ENCODE peak calls at places on chromosome 18, in four cellular contexts. One of them, this sample, is unnamed.

GRCh38 chr18:24014986-24015896 is 687 bp downstream of the TTC39C start:
- DNase-seq in Peyer's patch: peak
- DNase-seq in astrocyte of the spinal cord: peak
- DNase-seq in body of pancreas: peak
- DNase-seq in this sample: peak

GRCh38 chr18:79379251-79379905 is 16.4 kb upstream of the NFATC1 start:
- DNase-seq in Peyer's patch: no peak
- DNase-seq in astrocyte of the spinal cord: no peak
- DNase-seq in body of pancreas: no peak
- DNase-seq in this sample: no peak

GRCh38 chr18:59715966-59716369 is 18.7 kb upstream of the CCBE1 start:
- DNase-seq in Peyer's patch: no peak
- DNase-seq in astrocyte of the spinal cord: peak
- DNase-seq in body of pancreas: no peak
- DNase-seq in this sample: no peak

GRCh38 chr18:54233228-54233625 is 8.8 kb upstream of the MBD2 start:
- DNase-seq in Peyer's patch: no peak
- DNase-seq in astrocyte of the spinal cord: no peak
- DNase-seq in body of pancreas: no peak
- DNase-seq in this sample: no peak

GRCh38 chr18:70366174-70366573 is 77.3 kb downstream of the SOCS6 start:
- DNase-seq in Peyer's patch: no peak
- DNase-seq in astrocyte of the spinal cord: no peak
- DNase-seq in body of pancreas: no peak
- DNase-seq in this sample: no peak

GRCh38 chr18:56606623-56607022 is 31.8 kb downstream of the TXNL1 start:
- DNase-seq in Peyer's patch: no peak
- DNase-seq in astrocyte of the spinal cord: no peak
- DNase-seq in body of pancreas: no peak
- DNase-seq in this sample: no peak

GRCh38 chr18:55185391-55185790 is 226.1 kb upstream of the CCDC68 start:
- DNase-seq in Peyer's patch: no peak
- DNase-seq in astrocyte of the spinal cord: peak
- DNase-seq in body of pancreas: no peak
- DNase-seq in this sample: no peak

GRCh38 chr18:3255611-3256165 is 6.2 kb upstream of the MYL12B start:
- DNase-seq in Peyer's patch: no peak
- DNase-seq in astrocyte of the spinal cord: no peak
- DNase-seq in body of pancreas: no peak
- DNase-seq in this sample: no peak

GRCh38 chr18:59008302-59008974 is 131.2 kb upstream of the SEC11C start:
- DNase-seq in Peyer's patch: no peak
- DNase-seq in astrocyte of the spinal cord: peak
- DNase-seq in body of pancreas: no peak
- DNase-seq in this sample: no peak

GRCh38 chr18:61308795-61309393 is 24.3 kb upstream of the CDH20 start:
- DNase-seq in Peyer's patch: no peak
- DNase-seq in astrocyte of the spinal cord: peak
- DNase-seq in body of pancreas: no peak
- DNase-seq in this sample: no peak

GRCh38 chr18:25075793-25076192 is 276.2 kb downstream of the ZNF521 start:
- DNase-seq in Peyer's patch: no peak
- DNase-seq in astrocyte of the spinal cord: no peak
- DNase-seq in body of pancreas: no peak
- DNase-seq in this sample: no peak

DNA sequence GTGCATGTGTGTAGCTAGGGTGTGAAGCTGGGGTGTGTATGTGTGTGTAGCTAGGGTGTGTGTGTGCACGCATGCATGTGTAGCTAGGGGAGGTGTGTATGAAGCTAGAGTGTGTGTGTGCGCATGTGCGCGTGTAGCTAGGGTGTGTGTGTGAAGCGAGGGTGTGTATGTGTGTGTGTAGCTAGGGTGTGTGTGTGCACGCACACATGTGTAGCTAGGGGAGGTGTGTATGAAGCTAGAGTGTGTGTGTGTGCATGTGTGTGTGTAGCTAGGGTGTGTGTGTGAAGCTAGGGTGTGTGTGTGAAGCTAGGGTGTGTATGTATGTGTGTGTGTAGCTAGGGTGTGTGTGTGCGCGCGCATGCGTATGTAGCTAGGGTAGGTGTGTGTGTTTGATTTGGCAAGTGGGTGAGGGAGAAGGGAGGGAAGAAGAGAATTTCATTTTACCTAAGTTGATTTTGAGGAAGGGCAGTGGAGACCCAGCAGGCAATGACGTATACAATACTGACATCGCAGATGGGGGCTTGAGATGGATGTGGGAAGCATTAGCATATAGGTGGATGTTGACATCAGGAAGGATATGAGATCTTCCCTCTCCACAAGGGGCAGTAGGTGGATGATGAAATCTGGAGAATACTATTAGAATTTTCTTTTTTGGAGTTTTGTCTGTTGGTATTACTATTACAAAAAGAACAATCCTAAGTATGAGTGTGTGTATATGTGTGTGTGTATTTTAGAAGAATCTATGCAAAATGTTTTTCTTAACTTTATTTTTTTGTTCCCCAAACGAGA is 70.7 kb downstream of the PRELID3A start:
- DNase-seq in Peyer's patch: no peak
- DNase-seq in astrocyte of the spinal cord: no peak
- DNase-seq in body of pancreas: no peak
- DNase-seq in this sample: no peak
- TF ChIP-seq CTCF in Peyer's patch: no peak
- TF ChIP-seq CTCF in astrocyte of the spinal cord: no peak
- TF ChIP-seq CTCF in body of pancreas: no peak
- TF ChIP-seq CTCF in this sample: no peak

GRCh38 chr18:8607776-8608682 is 1.2 kb upstream of the RAB12 start:
- DNase-seq in Peyer's patch: no peak
- DNase-seq in astrocyte of the spinal cord: no peak
- DNase-seq in body of pancreas: no peak
- DNase-seq in this sample: no peak
- TF ChIP-seq CTCF in Peyer's patch: no peak
- TF ChIP-seq CTCF in astrocyte of the spinal cord: no peak
- TF ChIP-seq CTCF in body of pancreas: no peak
- TF ChIP-seq CTCF in this sample: no peak

DNA sequence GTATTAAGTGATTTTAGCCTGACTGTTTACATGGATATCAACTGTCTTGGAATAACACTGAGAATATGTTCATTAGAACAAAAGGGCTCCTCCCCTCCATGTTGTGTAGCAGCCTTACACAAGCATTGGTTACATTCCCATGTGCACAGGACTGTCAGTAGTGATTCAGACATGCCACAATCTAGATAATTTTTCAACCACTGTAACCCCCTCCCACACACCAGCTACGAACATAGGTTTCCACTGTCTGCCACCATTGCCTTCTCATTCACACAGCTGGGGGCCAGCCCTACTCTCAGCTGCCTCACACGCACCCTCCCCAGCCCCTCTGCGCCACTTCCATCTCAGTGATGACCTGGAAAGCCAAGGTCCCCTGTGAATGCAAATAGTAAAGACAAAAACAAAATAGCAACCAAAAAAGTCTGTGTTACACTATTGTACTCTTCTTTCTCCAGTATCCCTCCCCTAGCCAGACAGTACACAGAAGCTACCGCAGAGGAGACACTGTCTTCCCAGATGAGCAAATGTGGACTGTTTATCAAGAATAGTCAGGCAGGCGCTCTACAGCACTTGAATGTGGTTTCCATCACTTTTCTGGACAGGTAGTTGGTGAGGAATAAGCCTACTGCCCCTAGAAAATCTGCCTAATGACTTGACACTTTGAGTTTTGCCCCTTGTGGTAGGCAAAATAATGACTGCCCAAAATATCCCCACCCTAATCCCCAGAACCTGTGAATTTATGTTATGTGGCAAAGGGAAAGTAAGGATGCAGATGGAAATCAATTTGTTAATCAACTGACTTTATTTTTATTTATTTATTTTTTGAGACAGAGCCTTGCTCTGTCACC is 27.9 kb upstream of the TYMS start:
- DNase-seq in Peyer's patch: no peak
- DNase-seq in astrocyte of the spinal cord: no peak
- DNase-seq in body of pancreas: no peak
- DNase-seq in this sample: no peak
- TF ChIP-seq CTCF in Peyer's patch: no peak
- TF ChIP-seq CTCF in astrocyte of the spinal cord: peak
- TF ChIP-seq CTCF in body of pancreas: no peak
- TF ChIP-seq CTCF in this sample: no peak

GRCh38 chr18:34999734-35000397 is 41.3 kb upstream of the MAPRE2 start:
- DNase-seq in Peyer's patch: no peak
- DNase-seq in astrocyte of the spinal cord: no peak
- DNase-seq in body of pancreas: no peak
- DNase-seq in this sample: no peak
- TF ChIP-seq CTCF in Peyer's patch: no peak
- TF ChIP-seq CTCF in astrocyte of the spinal cord: no peak
- TF ChIP-seq CTCF in body of pancreas: no peak
- TF ChIP-seq CTCF in this sample: no peak

GRCh38 chr18:37210781-37211180 is 354.8 kb downstream of the CELF4 start:
- DNase-seq in Peyer's patch: no peak
- DNase-seq in astrocyte of the spinal cord: no peak
- DNase-seq in body of pancreas: no peak
- DNase-seq in this sample: no peak

DNA sequence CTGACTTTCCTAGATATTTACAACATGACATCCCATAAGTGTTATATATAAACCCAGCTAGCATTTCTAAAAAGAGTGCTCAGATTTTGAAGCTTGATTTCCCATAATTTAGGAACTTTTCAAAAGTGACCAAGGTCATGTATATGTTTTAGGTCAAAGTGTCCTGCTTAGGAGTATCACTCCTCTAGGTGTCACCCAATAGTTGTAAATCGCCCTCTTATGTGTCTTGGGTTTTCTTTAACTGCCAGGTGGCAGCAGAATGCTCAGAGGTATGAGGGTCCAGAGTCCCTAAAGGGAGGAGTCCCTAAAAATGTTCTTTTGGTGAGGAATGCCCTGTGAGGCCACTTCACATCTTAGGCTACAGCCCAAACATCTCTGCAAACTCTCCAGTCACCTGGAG is 358.3 kb downstream of the CELF4 start:
- DNase-seq in Peyer's patch: no peak
- DNase-seq in astrocyte of the spinal cord: no peak
- DNase-seq in body of pancreas: no peak
- DNase-seq in this sample: no peak
- TF ChIP-seq CTCF in Peyer's patch: no peak
- TF ChIP-seq CTCF in astrocyte of the spinal cord: no peak
- TF ChIP-seq CTCF in body of pancreas: no peak
- TF ChIP-seq CTCF in this sample: no peak

DNA sequence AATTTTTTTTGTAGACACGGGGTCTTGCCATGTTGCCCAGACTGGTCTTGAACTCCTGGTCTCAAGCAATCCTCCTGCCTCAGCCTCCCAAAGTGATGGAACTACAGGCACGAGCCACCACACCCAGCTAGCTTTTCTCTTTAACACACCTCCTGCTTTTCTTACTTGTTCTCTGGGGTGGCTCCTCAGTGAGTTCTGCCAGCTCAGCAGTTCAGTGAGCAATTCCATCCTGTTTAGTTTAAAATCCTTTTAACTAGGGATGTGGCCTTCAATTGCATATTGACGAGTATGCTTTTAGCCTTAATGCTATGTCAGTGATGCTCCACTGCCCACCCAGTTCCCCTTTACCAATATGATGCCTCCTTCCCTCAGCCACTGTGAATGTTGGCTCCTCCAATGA is 16.1 kb downstream of the ZNF397 start:
- DNase-seq in Peyer's patch: no peak
- DNase-seq in astrocyte of the spinal cord: no peak
- DNase-seq in body of pancreas: no peak
- DNase-seq in this sample: no peak
- TF ChIP-seq CTCF in Peyer's patch: no peak
- TF ChIP-seq CTCF in astrocyte of the spinal cord: no peak
- TF ChIP-seq CTCF in body of pancreas: no peak
- TF ChIP-seq CTCF in this sample: no peak

GRCh38 chr18:48227206-48227605 is 182.0 kb downstream of the ZBTB7C start:
- DNase-seq in Peyer's patch: no peak
- DNase-seq in astrocyte of the spinal cord: no peak
- DNase-seq in body of pancreas: no peak
- DNase-seq in this sample: no peak

GRCh38 chr18:48228301-48228715 is 180.9 kb downstream of the ZBTB7C start:
- DNase-seq in Peyer's patch: no peak
- DNase-seq in astrocyte of the spinal cord: no peak
- DNase-seq in body of pancreas: peak
- DNase-seq in this sample: no peak

GRCh38 chr18:48228841-48229240 is 180.3 kb downstream of the ZBTB7C start:
- DNase-seq in Peyer's patch: no peak
- DNase-seq in astrocyte of the spinal cord: no peak
- DNase-seq in body of pancreas: no peak
- DNase-seq in this sample: no peak

GRCh38 chr18:48230459-48231113 is 178.6 kb downstream of the ZBTB7C start:
- DNase-seq in Peyer's patch: peak
- DNase-seq in astrocyte of the spinal cord: peak
- DNase-seq in body of pancreas: peak
- DNase-seq in this sample: no peak

GRCh38 chr18:48229445-48230052 is 179.6 kb downstream of the ZBTB7C start:
- DNase-seq in Peyer's patch: no peak
- DNase-seq in astrocyte of the spinal cord: no peak
- DNase-seq in body of pancreas: no peak
- DNase-seq in this sample: no peak
- TF ChIP-seq CTCF in Peyer's patch: no peak
- TF ChIP-seq CTCF in astrocyte of the spinal cord: no peak
- TF ChIP-seq CTCF in body of pancreas: no peak
- TF ChIP-seq CTCF in this sample: no peak

GRCh38 chr18:4593895-4594294 is 138.8 kb upstream of the DLGAP1 start:
- DNase-seq in Peyer's patch: no peak
- DNase-seq in astrocyte of the spinal cord: no peak
- DNase-seq in body of pancreas: no peak
- DNase-seq in this sample: no peak

GRCh38 chr18:4605222-4605621 is 150.1 kb upstream of the DLGAP1 start:
- DNase-seq in Peyer's patch: no peak
- DNase-seq in astrocyte of the spinal cord: no peak
- DNase-seq in body of pancreas: no peak
- DNase-seq in this sample: no peak

GRCh38 chr18:4603955-4604354 is 148.8 kb upstream of the DLGAP1 start:
- DNase-seq in Peyer's patch: no peak
- DNase-seq in astrocyte of the spinal cord: no peak
- DNase-seq in body of pancreas: no peak
- DNase-seq in this sample: no peak

DNA sequence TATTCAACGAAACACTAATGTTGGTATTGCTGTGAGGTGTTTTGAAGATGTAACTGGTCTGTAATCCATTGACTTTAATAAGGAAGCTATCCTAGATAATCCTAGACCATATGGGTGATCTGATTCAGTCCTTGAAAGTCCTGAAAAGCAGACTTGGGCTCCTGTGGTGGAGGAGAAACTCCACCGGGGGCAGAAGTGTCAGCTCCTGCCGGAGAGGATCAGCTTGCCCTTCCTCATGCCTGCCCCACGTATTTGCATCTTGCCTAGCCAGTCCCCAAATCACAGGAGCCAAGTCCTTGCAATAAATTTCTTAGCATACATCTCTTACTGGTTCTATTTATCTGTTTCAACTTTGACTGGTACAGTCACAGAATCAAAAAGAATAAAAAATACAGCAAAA is 144.2 kb upstream of the DLGAP1 start:
- DNase-seq in Peyer's patch: no peak
- DNase-seq in astrocyte of the spinal cord: no peak
- DNase-seq in body of pancreas: no peak
- DNase-seq in this sample: no peak
- TF ChIP-seq CTCF in Peyer's patch: no peak
- TF ChIP-seq CTCF in astrocyte of the spinal cord: no peak
- TF ChIP-seq CTCF in body of pancreas: no peak
- TF ChIP-seq CTCF in this sample: no peak

GRCh38 chr18:63890950-63891304 is 3.4 kb downstream of the SERPINB2 start:
- DNase-seq in Peyer's patch: no peak
- DNase-seq in astrocyte of the spinal cord: peak
- DNase-seq in body of pancreas: no peak
- DNase-seq in this sample: no peak
- TF ChIP-seq CTCF in Peyer's patch: no peak
- TF ChIP-seq CTCF in astrocyte of the spinal cord: no peak
- TF ChIP-seq CTCF in body of pancreas: no peak
- TF ChIP-seq CTCF in this sample: no peak

This sample was measured in natural killer cell.